ENCODE peak calls at places on chromosomes 6 and 20, in five cellular contexts. L is coronary artery; O is AG10803; B is lower lobe of right lung; G is CD8-positive, alpha-beta T cell. X is an unnamed sample.

GRCh38 chr6:83474309-83474708 is 38.0 kb upstream of the PRSS35 start:
- DNase-seq in B (no peak), O (peak), G (no peak), L (no peak), X (peak)

GRCh38 chr6:111661541-111662041 is 55.9 kb upstream of the TRAF3IP2 start:
- DNase-seq in O (no peak), L (no peak), B (peak), G (no peak), X (no peak)

GRCh38 chr6:42251911-42252637 is 34.4 kb upstream of the MRPS10 start:
- DNase-seq in G (no peak), O (peak), B (no peak), L (no peak), X (peak)

GRCh38 chr6:43355862-43356590 is 13.4 kb downstream of the ZNF318 start:
- DNase-seq in L (no peak), G (no peak), O (peak), B (no peak), X (no peak)

GRCh38 chr20:47220161-47220582 is 136.3 kb downstream of the ZMYND8 start:
- DNase-seq in B (no peak), G (peak), O (peak), L (no peak), X (peak)

GRCh38 chr20:32681175-32682084 is 7.7 kb upstream of the C20orf203 start:
- DNase-seq in G (no peak), O (no peak), L (no peak), B (no peak), X (no peak)

GRCh38 chr6:70150521-70150920 is 152.4 kb downstream of the COL9A1 start:
- DNase-seq in G (no peak), L (no peak), B (no peak), O (no peak), X (no peak)

GRCh38 chr6:41289815-41290214 is 3.3 kb upstream of the TREM1 start:
- DNase-seq in O (no peak), B (no peak), L (no peak), G (no peak), X (no peak)

GRCh38 chr6:48092550-48093217 is 18.3 kb downstream of the PTCHD4 start:
- DNase-seq in G (no peak), L (no peak), B (no peak), O (no peak), X (no peak)

GRCh38 chr6:149318581-149319286 is 1.2 kb downstream of the TAB2 start:
- DNase-seq in O (peak), B (no peak), L (no peak), G (peak), X (no peak)

GRCh38 chr6:143591441-143591840 is 79.9 kb upstream of the FUCA2 start:
- DNase-seq in G (no peak), B (no peak), L (no peak), O (no peak), X (no peak)

GRCh38 chr6:15096894-15097837 is 148.7 kb upstream of the JARID2 start:
- DNase-seq in L (no peak), B (no peak), G (no peak), O (no peak), X (no peak)

GRCh38 chr6:83827050-83827449 is 26.1 kb upstream of the RIPPLY2 start:
- DNase-seq in G (no peak), B (no peak), L (no peak), O (no peak), X (no peak)

GRCh38 chr6:86706449-86706848 is 230.9 kb upstream of the HTR1E start:
- DNase-seq in O (no peak), L (no peak), G (no peak), B (no peak), X (no peak)

GRCh38 chr6:44642870-44643522 is 255.5 kb downstream of the CDC5L start:
- DNase-seq in B (no peak), G (no peak), O (peak), L (no peak), X (peak)

GRCh38 chr20:55386686-55387085 is 618.6 kb downstream of the CBLN4 start:
- DNase-seq in B (no peak), G (no peak), L (no peak), O (no peak), X (peak)

GRCh38 chr6:73451166-73452106 is 661 bp downstream of the CGAS start:
- DNase-seq in L (peak), O (peak), B (peak), G (no peak), X (peak)
- H3K4me3 ChIP-seq in L (peak), O (peak), B (peak), G (peak), X (peak)

DNA sequence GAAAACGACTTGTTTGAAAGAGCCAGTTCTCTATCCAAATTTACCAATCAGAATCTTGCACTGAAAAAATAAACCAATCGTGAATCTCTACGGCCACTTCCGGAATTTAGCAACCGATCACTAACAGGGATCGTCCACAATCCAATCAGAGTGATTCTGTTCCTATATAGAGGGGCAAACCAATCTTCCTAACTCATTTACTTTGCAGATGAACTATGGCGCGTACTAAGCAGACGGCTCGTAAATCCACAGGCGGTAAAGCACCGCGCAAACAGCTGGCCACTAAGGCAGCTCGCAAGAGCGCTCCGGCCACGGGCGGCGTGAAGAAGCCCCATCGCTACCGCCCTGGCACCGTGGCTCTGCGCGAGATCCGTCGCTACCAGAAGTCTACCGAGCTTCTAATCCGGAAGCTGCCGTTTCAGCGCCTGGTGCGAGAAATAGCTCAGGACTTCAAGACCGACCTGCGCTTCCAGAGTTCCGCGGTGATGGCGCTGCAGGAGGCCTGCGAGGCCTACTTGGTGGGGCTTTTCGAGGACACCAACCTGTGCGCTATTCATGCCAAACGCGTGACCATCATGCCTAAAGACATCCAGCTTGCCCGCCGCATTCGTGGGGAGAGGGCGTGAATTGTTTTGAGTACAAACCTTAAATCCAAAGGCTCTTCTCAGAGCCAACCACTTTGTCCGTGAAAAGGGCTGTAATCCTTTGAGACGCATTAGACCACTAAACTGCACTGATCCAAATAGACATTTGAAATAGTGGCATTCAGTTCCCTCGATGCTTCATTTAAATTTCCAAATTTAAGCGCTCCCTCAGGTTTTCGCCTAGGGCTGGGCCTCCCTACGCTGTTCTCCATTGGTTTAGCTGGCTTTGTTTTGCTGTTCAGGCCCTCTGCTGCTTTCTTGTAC is 138.0 kb downstream of the HFE start:
- DNase-seq in B (no peak), O (peak), G (no peak), L (no peak), X (peak)
- TF ChIP-seq CTCF in B (no peak), O (peak), G (no peak), L (no peak), X (no peak)

DNA sequence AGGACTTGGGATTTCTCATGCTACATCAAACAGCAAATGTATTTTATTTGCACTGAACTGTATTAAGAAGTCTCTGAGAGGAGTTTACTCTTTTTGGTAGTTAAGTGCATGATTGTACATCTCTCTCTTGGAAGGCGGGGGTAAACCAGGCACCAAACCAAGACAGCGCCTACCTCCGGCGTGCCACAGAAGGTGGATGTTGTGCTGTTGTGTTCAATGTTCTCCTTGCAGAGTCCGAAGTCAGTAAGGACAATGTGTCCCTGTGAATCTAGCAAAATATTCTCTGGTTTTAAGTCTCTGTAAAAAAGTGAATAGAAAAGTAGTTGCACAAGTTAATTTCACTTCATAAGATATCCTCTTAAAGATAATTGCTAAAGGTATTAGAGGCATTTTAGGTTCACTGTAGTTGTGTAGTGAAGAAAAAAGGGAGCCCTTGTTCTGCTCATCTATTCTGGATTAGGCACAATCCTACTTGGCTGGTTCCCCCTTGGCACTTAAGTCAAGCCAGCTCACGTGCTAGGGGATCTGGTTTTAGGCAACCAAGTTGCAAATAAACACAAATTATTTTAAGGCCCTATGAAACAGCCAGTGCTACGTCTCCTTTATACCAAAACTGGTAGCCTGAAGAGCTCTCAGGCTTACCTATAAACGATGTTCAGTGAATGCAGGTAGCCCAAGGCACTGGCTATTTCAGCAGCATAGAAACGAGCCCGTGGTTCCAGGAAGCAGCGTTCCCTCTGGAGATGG is 119.8 kb upstream of the SLC2A12 start:
- DNase-seq in L (no peak), G (no peak), O (peak), B (no peak), X (peak)
- H3K4me3 ChIP-seq in L (peak), G (no peak), O (peak), B (peak), X (peak)

GRCh38 chr20:50380697-50381040 is 129.5 kb upstream of the PTPN1 start:
- DNase-seq in O (peak), B (no peak), G (no peak), L (no peak), X (peak)
- TF ChIP-seq CTCF in O (peak), B (peak), G (no peak), L (no peak), X (peak)

DNA sequence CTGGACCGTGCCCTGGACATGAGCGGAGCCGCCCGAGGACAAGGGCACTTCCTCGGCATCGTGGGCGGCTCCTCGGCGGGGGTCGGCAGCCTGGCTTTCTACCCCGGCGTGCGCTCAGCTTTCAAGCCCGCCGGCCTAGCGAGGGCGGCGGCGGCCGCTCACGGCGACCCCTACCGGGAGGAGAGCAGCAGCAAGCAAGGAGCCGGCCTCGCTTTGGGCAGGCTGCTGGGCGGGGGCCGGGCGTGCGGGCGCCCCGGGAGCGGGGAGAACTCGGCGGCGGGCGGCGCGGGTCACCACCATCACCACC is 6.7 kb downstream of the PRDM13 start:
- DNase-seq in G (no peak), L (no peak), O (peak), B (peak), X (peak)
- H3K4me3 ChIP-seq in G (peak), L (peak), O (peak), B (peak), X (no peak)

DNA sequence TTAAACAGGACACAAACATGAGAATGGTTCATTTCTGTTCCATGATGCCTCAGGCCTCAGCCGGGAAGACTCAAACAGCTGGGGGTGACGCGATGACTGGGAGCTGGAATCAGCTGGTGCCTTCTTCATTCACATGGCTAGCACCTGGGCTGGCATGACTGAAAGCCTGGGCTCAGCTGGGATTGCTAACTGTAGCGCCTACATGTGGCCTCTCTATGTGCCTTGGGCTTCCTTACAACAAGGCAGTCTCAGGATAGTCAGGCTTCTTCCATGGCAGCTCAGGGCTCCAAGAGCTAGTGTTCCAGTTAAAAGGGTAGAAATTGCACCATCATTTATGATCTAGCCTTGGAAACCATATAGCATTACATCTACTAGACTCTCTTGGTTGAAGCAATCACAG is 6.4 kb upstream of the WFDC2 start:
- DNase-seq in B (no peak), O (no peak), G (no peak), L (no peak), X (no peak)
- TF ChIP-seq CTCF in B (no peak), O (no peak), G (no peak), L (no peak), X (no peak)

GRCh38 chr6:106099235-106099537 is 13.1 kb downstream of the PRDM1 start:
- DNase-seq in O (no peak), B (no peak), G (no peak), L (no peak), X (no peak)
- H3K4me3 ChIP-seq in O (peak), B (peak), G (peak), L (peak), X (peak)